ENCODE peak calls at places on chromosome 5, in five cellular contexts. L is cardiac muscle cell, D is trophoblast cell, B is tibial nerve, K is IMR-90. U is an unnamed sample.

GRCh38 chr5:52776116-52776515 is 11.6 kb upstream of the ITGA1 start:
- DNase-seq in L (no peak), D (no peak), B (no peak), K (no peak), U (no peak)

GRCh38 chr5:101977729-101978345 is 318.2 kb downstream of the SLCO4C1 start:
- DNase-seq in L (peak), D (peak), B (no peak), K (peak), U (no peak)

GRCh38 chr5:69276422-69277174 is 41.9 kb downstream of the CDK7 start:
- DNase-seq in L (no peak), D (peak), B (no peak), K (peak), U (no peak)

GRCh38 chr5:173563246-173563645 is 53.2 kb downstream of the BOD1 start:
- DNase-seq in L (no peak), D (peak), B (no peak), K (peak), U (no peak)

GRCh38 chr5:39462211-39462610 is 37.4 kb upstream of the DAB2 start:
- DNase-seq in L (no peak), D (no peak), B (no peak), K (no peak), U (no peak)

GRCh38 chr5:96687812-96688453 is 25.8 kb downstream of the CAST start:
- DNase-seq in L (peak), D (peak), B (no peak), K (peak), U (no peak)

GRCh38 chr5:140420226-140420570 is 18.6 kb downstream of the ANKHD1 start:
- DNase-seq in L (no peak), D (peak), B (no peak), K (no peak), U (no peak)

GRCh38 chr5:150640311-150641005 is at the start of gene SYNPO:
- DNase-seq in L (no peak), D (peak), B (peak), K (peak), U (peak)

GRCh38 chr5:53359906-53360305 is 120.5 kb upstream of the FST start:
- DNase-seq in L (no peak), D (no peak), B (no peak), K (peak), U (no peak)

GRCh38 chr5:107331882-107332281 is 338.9 kb downstream of the EFNA5 start:
- DNase-seq in L (no peak), D (no peak), B (no peak), K (no peak), U (no peak)

GRCh38 chr5:68305223-68305865 is 89.8 kb downstream of the PIK3R1 start:
- DNase-seq in L (no peak), D (no peak), B (no peak), K (no peak), U (no peak)

GRCh38 chr5:125198270-125198974 is 452.0 kb upstream of the ZNF608 start:
- DNase-seq in L (peak), D (no peak), B (peak), K (peak), U (peak)

GRCh38 chr5:21919417-21920022 is 933.6 kb downstream of the CDH12 start:
- DNase-seq in L (peak), D (peak), B (no peak), K (peak), U (no peak)

GRCh38 chr5:147530801-147531389 is 21.0 kb upstream of the DPYSL3 start:
- DNase-seq in L (no peak), D (peak), B (no peak), K (peak), U (no peak)
- H3K27ac ChIP-seq in L (no peak), D (no peak), B (no peak), K (no peak), U (no peak)

DNA sequence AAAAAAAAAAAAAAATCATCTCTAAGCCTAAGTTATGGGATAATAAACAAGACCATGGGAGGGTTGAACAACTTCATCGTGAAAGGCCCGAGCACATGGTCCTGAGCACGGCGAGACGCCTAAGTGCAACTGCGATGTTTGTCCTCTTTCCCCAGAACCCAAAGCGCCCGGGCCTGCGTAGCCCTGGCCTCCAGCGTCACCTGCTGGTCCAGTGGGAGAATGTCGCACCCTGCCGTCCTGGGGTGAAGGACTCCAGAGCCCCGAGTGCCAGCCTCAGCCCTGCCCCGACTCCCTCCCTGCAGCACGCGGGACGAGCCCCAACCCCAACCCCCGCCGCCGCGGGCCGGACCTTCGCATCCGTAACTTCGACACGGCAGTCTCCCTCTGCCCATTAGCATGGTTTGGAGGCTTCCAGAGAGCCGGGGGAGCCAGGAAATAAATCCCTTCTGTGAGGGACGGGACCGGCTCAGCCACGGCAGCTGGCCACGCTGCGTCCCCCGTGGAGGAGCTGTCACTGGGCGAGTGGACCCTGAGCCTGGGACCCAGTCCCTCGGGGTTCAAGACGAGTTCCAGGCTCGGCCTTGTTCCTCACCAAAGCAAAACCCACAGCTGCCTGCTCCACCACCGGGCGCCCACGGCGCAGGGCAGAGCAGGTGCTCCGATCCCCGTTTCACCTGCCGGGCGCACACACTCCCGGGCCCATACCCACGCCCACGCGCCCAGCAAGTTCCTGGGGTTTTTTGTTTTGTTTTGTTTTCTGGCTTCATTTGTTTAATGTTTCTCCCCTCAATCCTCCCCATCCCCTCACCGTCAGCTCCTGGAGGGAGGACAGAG is 132.5 kb upstream of the HAND1 start:
- DNase-seq in L (peak), D (peak), B (peak), K (peak), U (peak)
- H3K4me3 ChIP-seq in L (peak), D (peak), B (peak), K (peak), U (peak)

DNA sequence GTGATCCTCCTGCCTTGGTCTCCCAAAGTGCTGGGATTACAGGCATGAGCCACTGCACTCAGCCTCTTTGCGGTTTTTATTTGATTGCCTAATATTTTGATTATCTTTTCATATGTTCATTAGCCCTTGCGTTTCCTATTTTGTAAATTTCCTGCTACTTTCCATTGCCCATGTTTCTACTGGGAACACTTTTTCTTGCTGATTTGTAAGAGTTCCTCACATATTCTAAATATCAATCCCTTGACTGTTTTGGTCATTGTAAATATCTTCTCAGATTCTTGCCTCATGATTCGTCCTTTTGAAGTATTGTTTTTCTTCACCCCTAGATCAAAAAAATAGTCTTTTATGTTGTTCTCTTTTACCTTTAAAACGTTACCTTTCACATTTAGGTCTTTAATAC is 37.9 kb upstream of the TTC1 start:
- DNase-seq in L (no peak), D (peak), B (no peak), K (peak), U (no peak)
- H3K27ac ChIP-seq in L (no peak), D (no peak), B (no peak), K (peak), U (no peak)

DNA sequence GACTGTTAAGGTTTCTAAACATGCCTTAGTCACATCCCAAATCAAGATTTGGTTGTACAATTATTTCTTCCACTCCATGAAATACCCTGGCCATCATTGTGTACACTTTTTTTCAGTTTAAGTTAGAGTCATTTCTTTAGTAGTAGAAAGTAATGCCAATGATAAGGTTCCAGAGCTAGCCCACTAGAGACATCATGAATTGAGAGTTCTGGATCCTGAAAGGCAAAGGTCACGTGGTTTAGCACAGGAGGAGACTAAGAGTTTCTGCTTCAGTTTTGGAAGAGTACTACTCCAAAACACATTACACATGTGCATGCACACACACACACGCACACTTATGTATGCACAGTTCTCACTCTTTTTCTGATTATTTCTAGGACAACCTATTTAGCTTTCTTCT is 4.8 kb upstream of the SREK1 start:
- DNase-seq in L (no peak), D (no peak), B (no peak), K (no peak), U (no peak)
- H3K4me3 ChIP-seq in L (no peak), D (no peak), B (no peak), K (no peak), U (no peak)

GRCh38 chr5:55440188-55440646 is 94.5 kb downstream of the PLPP1 start:
- DNase-seq in L (no peak), D (no peak), B (no peak), K (peak), U (no peak)
- H3K27ac ChIP-seq in L (peak), D (peak), B (peak), K (no peak), U (peak)

DNA sequence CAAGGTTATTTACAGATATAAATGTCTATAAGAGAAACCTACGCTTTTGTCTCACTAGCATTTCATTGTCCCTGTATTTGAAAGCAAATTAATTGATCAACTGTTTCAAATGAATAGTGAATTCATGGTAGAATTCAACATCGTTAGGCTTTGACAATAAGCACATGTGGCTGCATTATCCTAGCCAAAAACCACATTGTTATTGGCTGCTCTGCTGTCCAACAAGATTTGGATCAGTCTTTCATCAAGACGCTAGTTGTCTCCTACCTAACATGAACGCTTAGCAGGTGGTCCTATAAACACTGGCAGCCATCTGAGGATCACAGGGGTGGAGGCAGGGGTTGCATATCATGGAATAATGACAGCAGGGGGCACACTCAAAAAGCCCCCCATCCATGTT is 455.0 kb downstream of the CTNND2 start:
- DNase-seq in L (no peak), D (no peak), B (no peak), K (no peak), U (no peak)
- H3K4me3 ChIP-seq in L (no peak), D (no peak), B (no peak), K (no peak), U (no peak)

GRCh38 chr5:36013182-36013581 is 22.0 kb upstream of the UGT3A1 start:
- DNase-seq in L (no peak), D (no peak), B (no peak), K (no peak), U (no peak)
- H3K27ac ChIP-seq in L (no peak), D (no peak), B (no peak), K (no peak), U (no peak)

GRCh38 chr5:142110988-142111687 is 2.6 kb downstream of the NDFIP1 start:
- DNase-seq in L (no peak), D (no peak), B (no peak), K (no peak), U (no peak)

GRCh38 chr5:142107729-142108431 is 699 bp upstream of the NDFIP1 start:
- DNase-seq in L (no peak), D (no peak), B (no peak), K (no peak), U (no peak)

GRCh38 chr5:142108432-142109355 is at the start of gene NDFIP1:
- DNase-seq in L (peak), D (peak), B (peak), K (peak), U (peak)

GRCh38 chr5:142109356-142110045 is 922 bp downstream of the NDFIP1 start:
- DNase-seq in L (no peak), D (no peak), B (no peak), K (peak), U (no peak)

DNA sequence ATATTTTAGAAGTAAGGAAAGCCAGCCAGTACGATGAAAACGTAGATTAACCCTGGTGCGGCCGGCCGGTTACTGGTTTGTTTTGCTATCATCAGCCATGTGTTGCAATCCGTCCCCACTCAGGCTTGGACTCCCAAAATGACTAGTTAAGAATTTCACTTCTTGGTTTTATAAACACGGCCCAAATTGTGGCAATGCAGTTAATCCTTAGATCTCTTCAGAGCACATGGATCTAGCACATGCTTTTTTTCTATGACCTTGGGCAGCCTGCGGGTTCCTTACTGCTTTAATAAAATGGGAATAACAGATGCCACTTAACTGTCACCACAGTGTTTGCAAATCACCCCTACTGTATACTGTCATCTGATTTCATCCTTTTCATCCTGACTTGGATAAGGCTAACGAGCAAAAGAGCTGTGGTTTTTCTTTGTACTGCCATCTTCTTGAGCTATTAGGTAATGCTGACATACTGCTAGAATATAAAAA is 1.5 kb downstream of the NDFIP1 start:
- DNase-seq in L (no peak), D (no peak), B (peak), K (peak), U (no peak)
- H3K4me3 ChIP-seq in L (peak), D (no peak), B (peak), K (peak), U (peak)

GRCh38 chr5:131282235-131282634 is 18.4 kb downstream of the CDC42SE2 start:
- DNase-seq in L (no peak), D (peak), B (no peak), K (no peak), U (no peak)
- H3K27ac ChIP-seq in L (no peak), D (no peak), B (peak), K (no peak), U (no peak)

GRCh38 chr5:146448783-146449519 is 1.8 kb downstream of the TCERG1 start:
- DNase-seq in L (no peak), D (no peak), B (no peak), K (no peak), U (no peak)
- H3K4me3 ChIP-seq in L (peak), D (no peak), B (peak), K (no peak), U (peak)